ENCODE peak calls at places on chromosomes 13 and 19, in four cellular contexts. One of them, this sample, is unnamed.

GRCh38 chr19:17575871-17576757 is 20.7 kb downstream of the COLGALT1 start:
- DNase-seq in tibial artery: no peak
- DNase-seq in CD8-positive, alpha-beta T cell: no peak
- DNase-seq in right cardiac atrium: no peak
- DNase-seq in this sample: no peak

GRCh38 chr19:40813182-40813581 is 14.2 kb downstream of the EGLN2 start:
- DNase-seq in right cardiac atrium: peak; percentile 81
- DNase-seq in CD8-positive, alpha-beta T cell: no peak
- DNase-seq in tibial artery: no peak
- DNase-seq in this sample: no peak

GRCh38 chr13:56299650-56300049 is 841.1 kb upstream of the PRR20A start:
- DNase-seq in CD8-positive, alpha-beta T cell: no peak
- DNase-seq in right cardiac atrium: no peak
- DNase-seq in tibial artery: no peak
- DNase-seq in this sample: no peak

GRCh38 chr19:47699360-47699917 is 13.8 kb upstream of the EHD2 start:
- DNase-seq in tibial artery: no peak
- DNase-seq in CD8-positive, alpha-beta T cell: peak; percentile 15
- DNase-seq in right cardiac atrium: peak; percentile 78
- DNase-seq in this sample: peak; percentile 55

GRCh38 chr19:37466277-37466797 is 907 bp downstream of the ZNF569 start:
- DNase-seq in CD8-positive, alpha-beta T cell: no peak
- DNase-seq in right cardiac atrium: no peak
- DNase-seq in tibial artery: no peak
- DNase-seq in this sample: no peak

GRCh38 chr19:48751835-48752510 is 468 bp downstream of the FUT1 start:
- DNase-seq in tibial artery: no peak
- DNase-seq in CD8-positive, alpha-beta T cell: no peak
- DNase-seq in right cardiac atrium: no peak
- DNase-seq in this sample: no peak

GRCh38 chr19:17153996-17154395 is 61.2 kb upstream of the USE1 start:
- DNase-seq in tibial artery: no peak
- DNase-seq in right cardiac atrium: no peak
- DNase-seq in CD8-positive, alpha-beta T cell: no peak
- DNase-seq in this sample: no peak

GRCh38 chr19:28019901-28020300 is 1193.0 kb downstream of the UQCRFS1 start:
- DNase-seq in right cardiac atrium: no peak
- DNase-seq in CD8-positive, alpha-beta T cell: no peak
- DNase-seq in tibial artery: no peak
- DNase-seq in this sample: no peak

GRCh38 chr19:18230941-18231734 is 4.9 kb upstream of the PDE4C start:
- DNase-seq in right cardiac atrium: no peak
- DNase-seq in CD8-positive, alpha-beta T cell: no peak
- DNase-seq in tibial artery: no peak
- DNase-seq in this sample: no peak

GRCh38 chr19:41869374-41869955 is 7.6 kb upstream of the CD79A start:
- DNase-seq in right cardiac atrium: no peak
- DNase-seq in CD8-positive, alpha-beta T cell: no peak
- DNase-seq in tibial artery: no peak
- DNase-seq in this sample: no peak

GRCh38 chr13:107864543-107865460 is 350.5 kb downstream of the LIG4 start:
- DNase-seq in CD8-positive, alpha-beta T cell: no peak
- DNase-seq in tibial artery: no peak
- DNase-seq in right cardiac atrium: no peak
- DNase-seq in this sample: no peak

GRCh38 chr13:48526269-48526668 is 6.6 kb downstream of the RCBTB2 start:
- DNase-seq in CD8-positive, alpha-beta T cell: no peak
- DNase-seq in tibial artery: no peak
- DNase-seq in right cardiac atrium: no peak
- DNase-seq in this sample: no peak

GRCh38 chr19:16888629-16889371 is at the start of gene F2RL3:
- DNase-seq in CD8-positive, alpha-beta T cell: no peak
- DNase-seq in tibial artery: peak; percentile 33
- DNase-seq in right cardiac atrium: peak; percentile 78
- DNase-seq in this sample: peak; percentile 55

GRCh38 chr13:109783815-109784589 is 2.4 kb downstream of the IRS2 start:
- DNase-seq in tibial artery: no peak
- DNase-seq in right cardiac atrium: peak; percentile 73
- DNase-seq in CD8-positive, alpha-beta T cell: no peak
- DNase-seq in this sample: no peak

GRCh38 chr13:43985437-43986051 is 105.8 kb downstream of the LACC1 start:
- DNase-seq in tibial artery: no peak
- DNase-seq in right cardiac atrium: no peak
- DNase-seq in CD8-positive, alpha-beta T cell: no peak
- DNase-seq in this sample: no peak

GRCh38 chr19:1080360-1081161 is 13.6 kb downstream of the ARHGAP45 start:
- DNase-seq in tibial artery: no peak
- DNase-seq in CD8-positive, alpha-beta T cell: no peak
- DNase-seq in right cardiac atrium: peak; percentile 63
- DNase-seq in this sample: no peak

GRCh38 chr19:47379398-47379938 is 30.4 kb downstream of the DHX34 start:
- DNase-seq in tibial artery: no peak
- DNase-seq in CD8-positive, alpha-beta T cell: no peak
- DNase-seq in right cardiac atrium: no peak
- DNase-seq in this sample: peak; percentile 75

GRCh38 chr13:24512208-24513068 is at the start of gene PARP4:
- DNase-seq in tibial artery: peak; percentile 79
- DNase-seq in right cardiac atrium: peak; percentile 91
- DNase-seq in CD8-positive, alpha-beta T cell: peak; percentile 53
- DNase-seq in this sample: peak; percentile 85

GRCh38 chr13:83048419-83048818 is 833.9 kb downstream of the SLITRK1 start:
- DNase-seq in right cardiac atrium: no peak
- DNase-seq in CD8-positive, alpha-beta T cell: no peak
- DNase-seq in tibial artery: no peak
- DNase-seq in this sample: no peak

GRCh38 chr13:77040076-77040475 is 13.1 kb upstream of the FBXL3 start:
- DNase-seq in CD8-positive, alpha-beta T cell: no peak
- DNase-seq in tibial artery: no peak
- DNase-seq in right cardiac atrium: no peak
- DNase-seq in this sample: no peak

GRCh38 chr19:44611812-44612295 is 1.5 kb upstream of the IGSF23 start:
- DNase-seq in tibial artery: no peak
- DNase-seq in CD8-positive, alpha-beta T cell: no peak
- DNase-seq in right cardiac atrium: no peak
- DNase-seq in this sample: no peak

GRCh38 chr19:756232-756631 is 5.3 kb downstream of the MISP start:
- DNase-seq in right cardiac atrium: no peak
- DNase-seq in tibial artery: no peak
- DNase-seq in CD8-positive, alpha-beta T cell: no peak
- DNase-seq in this sample: no peak

GRCh38 chr13:51827254-51827653 is 17.7 kb downstream of the TMEM272 start:
- DNase-seq in right cardiac atrium: no peak
- DNase-seq in CD8-positive, alpha-beta T cell: no peak
- DNase-seq in tibial artery: no peak
- DNase-seq in this sample: no peak

GRCh38 chr13:35892837-35893814 is 238.1 kb downstream of the DCLK1 start:
- DNase-seq in right cardiac atrium: no peak
- DNase-seq in CD8-positive, alpha-beta T cell: no peak
- DNase-seq in tibial artery: no peak
- DNase-seq in this sample: no peak

GRCh38 chr13:95281258-95281602 is 20.0 kb downstream of the ABCC4 start:
- DNase-seq in right cardiac atrium: no peak
- DNase-seq in tibial artery: no peak
- DNase-seq in CD8-positive, alpha-beta T cell: no peak
- DNase-seq in this sample: no peak

GRCh38 chr13:108679989-108680388 is 50.6 kb downstream of the MYO16 start:
- DNase-seq in tibial artery: no peak
- DNase-seq in CD8-positive, alpha-beta T cell: no peak
- DNase-seq in right cardiac atrium: no peak
- DNase-seq in this sample: no peak

GRCh38 chr13:21637296-21637695 is 33.3 kb upstream of the MICU2 start:
- DNase-seq in right cardiac atrium: no peak
- DNase-seq in tibial artery: no peak
- DNase-seq in CD8-positive, alpha-beta T cell: peak; percentile 8
- DNase-seq in this sample: no peak

GRCh38 chr13:25890671-25891212 is 161.1 kb downstream of the SHISA2 start:
- DNase-seq in right cardiac atrium: no peak
- DNase-seq in tibial artery: no peak
- DNase-seq in CD8-positive, alpha-beta T cell: no peak
- DNase-seq in this sample: no peak

GRCh38 chr13:32838985-32839384 is 177.2 kb upstream of the KL start:
- DNase-seq in tibial artery: no peak
- DNase-seq in right cardiac atrium: no peak
- DNase-seq in CD8-positive, alpha-beta T cell: no peak
- DNase-seq in this sample: no peak

GRCh38 chr13:33111414-33112110 is 95.3 kb downstream of the KL start:
- DNase-seq in tibial artery: no peak
- DNase-seq in CD8-positive, alpha-beta T cell: no peak
- DNase-seq in right cardiac atrium: no peak
- DNase-seq in this sample: no peak

GRCh38 chr13:89554801-89555200 is 1792.7 kb upstream of the MIR17HG start:
- DNase-seq in CD8-positive, alpha-beta T cell: no peak
- DNase-seq in tibial artery: no peak
- DNase-seq in right cardiac atrium: no peak
- DNase-seq in this sample: no peak

GRCh38 chr19:46515879-46516350 is 20.2 kb upstream of the PNMA8B start:
- DNase-seq in CD8-positive, alpha-beta T cell: no peak
- DNase-seq in tibial artery: no peak
- DNase-seq in right cardiac atrium: no peak
- DNase-seq in this sample: no peak

GRCh38 chr19:57708641-57709354 is at the start of gene ZNF154:
- DNase-seq in tibial artery: no peak
- DNase-seq in CD8-positive, alpha-beta T cell: peak; percentile 19
- DNase-seq in right cardiac atrium: peak; percentile 70
- DNase-seq in this sample: peak; percentile 61

GRCh38 chr19:33241091-33241529 is 15.5 kb upstream of the SLC7A10 start:
- DNase-seq in CD8-positive, alpha-beta T cell: no peak
- DNase-seq in tibial artery: no peak
- DNase-seq in right cardiac atrium: no peak
- DNase-seq in this sample: no peak

GRCh38 chr19:45498411-45499195 is at the start of gene PPM1N:
- DNase-seq in right cardiac atrium: peak; percentile 73
- DNase-seq in CD8-positive, alpha-beta T cell: peak; percentile 61
- DNase-seq in tibial artery: no peak
- DNase-seq in this sample: no peak

GRCh38 chr19:11361037-11361770 is 6.0 kb downstream of the PLPPR2 start:
- DNase-seq in tibial artery: no peak
- DNase-seq in right cardiac atrium: peak; percentile 78
- DNase-seq in CD8-positive, alpha-beta T cell: no peak
- DNase-seq in this sample: peak; percentile 66

GRCh38 chr13:36297259-36297599 is 385 bp downstream of the CCDC169 start:
- DNase-seq in right cardiac atrium: no peak
- DNase-seq in tibial artery: no peak
- DNase-seq in CD8-positive, alpha-beta T cell: no peak
- DNase-seq in this sample: no peak

GRCh38 chr13:28356506-28357064 is 138.3 kb downstream of the FLT1 start:
- DNase-seq in CD8-positive, alpha-beta T cell: no peak
- DNase-seq in tibial artery: no peak
- DNase-seq in right cardiac atrium: no peak
- DNase-seq in this sample: no peak

GRCh38 chr13:28349901-28350654 is 144.8 kb downstream of the FLT1 start:
- DNase-seq in right cardiac atrium: no peak
- DNase-seq in tibial artery: no peak
- DNase-seq in CD8-positive, alpha-beta T cell: no peak
- DNase-seq in this sample: no peak

GRCh38 chr13:28355822-28356371 is 139.0 kb downstream of the FLT1 start:
- DNase-seq in CD8-positive, alpha-beta T cell: no peak
- DNase-seq in tibial artery: no peak
- DNase-seq in right cardiac atrium: no peak
- DNase-seq in this sample: no peak

GRCh38 chr13:28355046-28355821 is 139.7 kb downstream of the FLT1 start:
- DNase-seq in CD8-positive, alpha-beta T cell: no peak
- DNase-seq in tibial artery: no peak
- DNase-seq in right cardiac atrium: no peak
- DNase-seq in this sample: no peak

DNA sequence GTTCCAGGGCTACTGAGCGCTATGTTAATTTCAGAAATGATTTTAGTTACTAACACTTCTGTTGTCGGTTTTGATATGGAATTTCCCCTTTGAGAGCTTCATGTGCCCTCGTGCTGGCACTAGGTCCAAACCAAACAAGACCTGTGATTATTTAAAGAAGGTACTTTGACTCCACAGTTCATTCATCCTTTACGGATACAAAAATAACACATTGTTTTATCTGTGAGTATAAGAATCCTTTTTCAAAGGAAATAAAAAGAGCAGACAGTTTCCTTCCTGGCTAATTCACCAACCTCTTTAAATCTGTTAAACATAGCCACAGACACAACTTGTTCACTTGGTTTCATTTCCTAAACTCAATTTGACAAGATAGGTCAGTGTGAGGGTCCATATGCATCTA is 141.2 kb downstream of the FLT1 start:
- DNase-seq in tibial artery: no peak
- DNase-seq in CD8-positive, alpha-beta T cell: no peak
- DNase-seq in right cardiac atrium: no peak
- DNase-seq in this sample: no peak
- H3K4me3 ChIP-seq in tibial artery: no peak overlapping the region
- H3K4me3 ChIP-seq in CD8-positive, alpha-beta T cell: no peak overlapping the region
- H3K4me3 ChIP-seq in right cardiac atrium: no peak overlapping the region
- H3K4me3 ChIP-seq in this sample: no peak overlapping the region

GRCh38 chr13:39484506-39485313 is 118.3 kb downstream of the LHFPL6 start:
- DNase-seq in tibial artery: no peak
- DNase-seq in right cardiac atrium: no peak
- DNase-seq in CD8-positive, alpha-beta T cell: no peak
- DNase-seq in this sample: no peak
- H3K27me3 ChIP-seq in tibial artery: no peaks in the 10 kb centered on the region
- H3K27me3 ChIP-seq in right cardiac atrium: no peaks in the 10 kb centered on the region
- H3K27me3 ChIP-seq in CD8-positive, alpha-beta T cell: no peaks in the 10 kb centered on the region
- H3K27me3 ChIP-seq in this sample: no peaks in the 10 kb centered on the region

DNA sequence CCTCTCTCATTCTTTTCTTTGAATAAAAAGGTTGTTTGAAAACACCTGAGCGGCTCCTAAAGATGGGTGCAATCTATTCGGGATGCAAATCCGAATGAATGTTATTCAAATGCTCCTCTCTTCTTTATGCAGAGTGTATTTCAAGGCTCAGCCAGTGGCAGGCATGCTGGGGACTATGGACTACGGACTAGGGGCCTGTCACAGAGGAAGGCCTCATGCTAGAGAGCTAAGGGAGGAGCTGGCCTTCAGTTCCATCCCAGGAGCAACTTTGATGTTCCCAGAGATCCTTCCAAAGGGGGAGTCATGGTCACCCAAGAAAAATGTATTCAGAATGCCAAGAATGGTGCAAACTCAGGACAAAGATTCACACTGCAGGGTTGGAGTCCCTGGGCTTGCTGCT is 9.3 kb downstream of the ALOX5AP start:
- DNase-seq in right cardiac atrium: no peak
- DNase-seq in tibial artery: no peak
- DNase-seq in CD8-positive, alpha-beta T cell: no peak
- DNase-seq in this sample: no peak
- H3K4me1 ChIP-seq in right cardiac atrium: peaks cover 8% of the 10 kb centered on the region
- H3K4me1 ChIP-seq in tibial artery: peaks cover 3% of the 10 kb centered on the region
- H3K4me1 ChIP-seq in CD8-positive, alpha-beta T cell: peaks cover 49% of the 10 kb centered on the region
- H3K4me1 ChIP-seq in this sample: peaks cover 43% of the 10 kb centered on the region

GRCh38 chr19:5250127-5250659 is 90.4 kb downstream of the PTPRS start:
- DNase-seq in tibial artery: peak; percentile 41
- DNase-seq in right cardiac atrium: peak; percentile 88
- DNase-seq in CD8-positive, alpha-beta T cell: no peak
- DNase-seq in this sample: peak; percentile 54

GRCh38 chr19:5249526-5249925 is 91.1 kb downstream of the PTPRS start:
- DNase-seq in CD8-positive, alpha-beta T cell: no peak
- DNase-seq in tibial artery: no peak
- DNase-seq in right cardiac atrium: no peak
- DNase-seq in this sample: no peak

GRCh38 chr19:5245631-5246553 is 94.7 kb downstream of the PTPRS start:
- DNase-seq in tibial artery: no peak
- DNase-seq in CD8-positive, alpha-beta T cell: no peak
- DNase-seq in right cardiac atrium: no peak
- DNase-seq in this sample: no peak

GRCh38 chr19:5246554-5247155 is 94.0 kb downstream of the PTPRS start:
- DNase-seq in CD8-positive, alpha-beta T cell: no peak
- DNase-seq in right cardiac atrium: no peak
- DNase-seq in tibial artery: no peak
- DNase-seq in this sample: no peak

GRCh38 chr19:5247957-5248705 is 92.5 kb downstream of the PTPRS start:
- DNase-seq in CD8-positive, alpha-beta T cell: no peak
- DNase-seq in tibial artery: no peak
- DNase-seq in right cardiac atrium: no peak
- DNase-seq in this sample: no peak
- H3K4me3 ChIP-seq in CD8-positive, alpha-beta T cell: no peak overlapping the region
- H3K4me3 ChIP-seq in tibial artery: no peak overlapping the region
- H3K4me3 ChIP-seq in right cardiac atrium: no peak overlapping the region
- H3K4me3 ChIP-seq in this sample: no peak overlapping the region